ENCODE peak calls at places on chromosomes 5 and 9, in seven cellular contexts. G is heart left ventricle; F is IMR-90; K is CD4-positive, alpha-beta memory T cell; D is ascending aorta; C is right cardiac atrium; N is K562. L is an unnamed sample. For H3K4me1, the result is how much of the 10 kb centered on the place peaks cover.

GRCh38 chr9:33924978-33925797 is 108.2 kb downstream of the UBE2R2 start:
- DNase-seq in N (no peak), C (peak), D (no peak), G (peak), F (peak), K (peak), L (no peak)

GRCh38 chr9:127991017-127991756 is 10.4 kb upstream of the EEIG1 start:
- DNase-seq in G (no peak), N (no peak), C (no peak), D (no peak), F (no peak), K (no peak), L (no peak)

GRCh38 chr5:174724484-174725260 is at the start of gene MSX2:
- DNase-seq in D (peak), N (peak), F (peak), C (peak), G (peak), K (peak), L (peak)

GRCh38 chr5:73095564-73096238 is 24.7 kb upstream of the TMEM171 start:
- DNase-seq in D (no peak), N (no peak), F (no peak), G (no peak), K (no peak), C (no peak), L (no peak)

GRCh38 chr9:87883990-87884389 is 1.3 kb downstream of the SPATA31E1 start:
- DNase-seq in F (no peak), C (no peak), D (no peak), K (no peak), G (no peak), N (peak), L (no peak)

GRCh38 chr5:149317281-149318048 is 27.8 kb upstream of the GRPEL2 start:
- DNase-seq in K (peak), F (peak), N (peak), C (no peak), D (no peak), G (no peak), L (no peak)

GRCh38 chr9:109379513-109379912 is 58.7 kb upstream of the EPB41L4B start:
- DNase-seq in C (no peak), G (no peak), N (no peak), D (no peak), K (no peak), F (no peak), L (no peak)

GRCh38 chr5:93583799-93584530 is 943 bp downstream of the NR2F1 start:
- DNase-seq in C (peak), D (no peak), F (peak), N (no peak), K (no peak), G (no peak), L (no peak)

GRCh38 chr9:77236693-77237092 is 59.4 kb downstream of the VPS13A start:
- DNase-seq in K (no peak), G (no peak), C (no peak), N (no peak), D (no peak), F (no peak), L (no peak)

GRCh38 chr5:103889500-103890209 is 327.1 kb upstream of the NUDT12 start:
- DNase-seq in C (no peak), D (no peak), G (no peak), F (no peak), N (no peak), K (no peak), L (no peak)

GRCh38 chr5:95841914-95842812 is 19.6 kb upstream of the GLRX start:
- DNase-seq in C (peak), K (no peak), D (peak), G (no peak), N (no peak), F (peak), L (no peak)

GRCh38 chr9:95771556-95772280 is 103.8 kb upstream of the ERCC6L2 start:
- DNase-seq in K (no peak), F (peak), D (no peak), N (no peak), C (peak), G (no peak), L (no peak)

GRCh38 chr5:79513519-79514390 is at the start of gene HOMER1:
- DNase-seq in F (peak), C (peak), K (peak), N (peak), D (peak), G (peak), L (peak)

DNA sequence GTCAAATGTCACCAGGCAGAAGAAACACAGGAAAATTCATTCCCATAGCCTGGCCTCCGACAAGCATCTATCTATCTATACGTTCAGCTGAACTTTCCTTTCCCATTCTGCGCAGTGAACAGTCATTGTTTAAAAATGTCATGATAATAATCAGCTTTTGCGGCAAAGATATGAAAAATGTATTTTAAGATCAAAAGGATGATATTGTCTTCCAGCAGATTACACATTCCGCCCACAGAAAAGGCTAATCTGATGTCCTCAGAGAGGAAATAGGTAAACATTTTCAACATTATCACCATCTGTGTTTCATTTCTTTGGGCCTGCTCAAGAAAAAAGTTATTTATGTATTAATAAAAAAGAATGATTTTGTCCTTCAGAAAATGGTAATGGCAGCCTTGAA is 154.4 kb downstream of the FSTL4 start:
- DNase-seq in C (no peak), N (no peak), G (no peak), D (no peak), K (no peak), F (no peak), L (no peak)
- H3K4me1 ChIP-seq in C (under half), N (under half), G (under half), D (under half), K (under half), F (under half), L (under half)

DNA sequence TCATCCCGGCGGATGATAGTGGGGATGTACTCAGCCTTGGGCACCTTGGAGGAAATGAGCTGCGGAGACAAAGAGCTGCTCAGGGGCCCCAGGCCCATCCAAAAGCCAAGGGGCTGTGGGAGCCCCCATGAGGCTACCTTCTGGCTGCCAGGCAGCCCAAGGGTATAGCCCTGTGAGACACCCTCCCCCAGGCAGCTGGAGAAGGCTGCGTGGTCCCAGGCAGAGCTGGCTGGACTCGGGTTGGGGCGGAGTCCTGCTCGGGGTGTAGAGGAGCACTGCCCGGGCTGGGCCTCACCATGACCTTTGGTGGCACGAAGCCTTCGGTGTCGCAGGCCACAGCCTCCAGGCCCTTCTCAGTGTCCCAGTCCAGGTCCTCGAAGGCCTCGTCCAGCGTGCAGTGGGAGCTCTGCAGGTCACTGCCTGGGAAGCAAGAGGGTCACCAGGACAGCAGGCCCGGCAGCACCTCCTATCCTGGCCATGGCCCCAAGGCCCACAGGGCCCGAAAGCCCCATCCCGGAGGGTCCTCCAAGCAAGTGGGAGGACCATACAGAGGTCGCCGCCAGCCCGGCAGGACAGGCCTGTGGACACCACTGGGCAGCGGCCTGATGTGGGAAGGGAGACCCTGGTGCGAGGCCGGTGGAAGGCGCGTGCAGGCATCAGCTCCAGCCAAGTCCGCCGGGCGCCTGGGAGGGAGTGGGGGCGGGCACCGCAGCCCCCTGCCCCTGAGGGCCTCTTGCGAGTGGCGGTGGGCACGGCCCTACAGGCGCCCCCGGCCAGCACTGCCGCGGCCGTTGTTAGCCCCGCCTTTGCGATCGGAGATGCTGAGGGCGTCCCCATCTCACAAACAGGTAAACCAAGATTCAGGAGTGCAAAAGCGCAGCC is 6.1 kb downstream of the NSMF start:
- DNase-seq in K (no peak), F (no peak), D (peak), N (no peak), G (no peak), C (peak), L (no peak)
- H3K4me3 ChIP-seq in K (no peak), F (no peak), D (no peak), N (no peak), G (no peak), C (no peak), L (peak)

GRCh38 chr5:6732634-6733410 is 19.6 kb downstream of the TENT4A start:
- DNase-seq in N (no peak), K (no peak), D (peak), F (peak), G (peak), C (peak), L (no peak)

GRCh38 chr5:6730807-6731206 is 17.6 kb downstream of the TENT4A start:
- DNase-seq in D (no peak), K (no peak), G (no peak), C (no peak), N (no peak), F (no peak), L (no peak)

GRCh38 chr5:6730407-6730806 is 17.2 kb downstream of the TENT4A start:
- DNase-seq in C (no peak), F (no peak), K (no peak), G (no peak), D (no peak), N (no peak), L (no peak)

GRCh38 chr5:6733411-6734242 is 20.4 kb downstream of the TENT4A start:
- DNase-seq in F (peak), D (no peak), G (no peak), C (no peak), K (no peak), N (no peak), L (no peak)

DNA sequence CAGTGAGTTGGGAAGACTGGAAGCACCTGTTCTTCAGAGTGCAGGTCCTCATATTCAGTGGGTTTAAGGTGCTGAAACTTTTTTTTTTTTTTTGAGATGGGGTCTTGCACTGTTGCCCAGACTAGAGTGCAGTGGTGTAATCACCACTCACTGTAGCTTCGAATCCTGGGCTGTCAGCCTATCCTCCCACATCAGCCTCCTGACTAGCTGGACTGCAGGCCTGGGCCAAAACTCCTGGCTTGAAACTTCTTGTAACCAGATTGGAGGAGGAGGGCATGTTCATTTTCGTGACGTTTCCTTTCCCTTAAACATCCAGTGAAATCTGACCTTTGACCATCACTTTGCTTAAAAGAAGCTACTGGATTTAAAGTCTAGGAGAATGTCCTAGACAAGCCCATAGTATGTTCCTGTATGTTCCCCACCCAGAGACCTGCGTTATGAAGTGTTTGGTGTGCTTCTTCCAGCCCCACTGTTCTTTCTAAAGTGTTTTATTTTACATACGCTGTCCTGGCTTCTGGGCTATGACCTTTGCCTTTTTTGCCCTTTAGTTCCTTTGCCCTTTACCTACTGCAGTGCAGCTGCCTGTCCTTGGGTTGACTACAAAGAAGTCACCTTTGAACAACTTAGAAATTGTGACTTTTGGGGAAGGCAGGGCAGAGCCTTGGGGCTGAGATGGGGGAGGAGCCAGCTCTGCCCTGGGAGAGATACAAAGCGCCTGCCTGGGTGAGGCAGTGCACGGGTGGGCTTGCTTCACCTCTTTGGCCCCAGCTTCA is 18.4 kb downstream of the TENT4A start:
- DNase-seq in C (no peak), K (no peak), G (no peak), F (peak), D (no peak), N (no peak), L (no peak)
- H3K4me1 ChIP-seq in C (under half), K (half or more), G (under half), F (half or more), D (half or more), N (under half), L (under half)

GRCh38 chr5:127410906-127411780 is 106.3 kb upstream of the PRRC1 start:
- DNase-seq in N (no peak), D (no peak), K (no peak), F (no peak), G (no peak), C (no peak), L (no peak)

GRCh38 chr5:127409923-127410675 is 107.3 kb upstream of the PRRC1 start:
- DNase-seq in G (no peak), N (no peak), D (no peak), F (no peak), K (no peak), C (no peak), L (no peak)

GRCh38 chr5:127406326-127407121 is 110.9 kb upstream of the PRRC1 start:
- DNase-seq in N (no peak), F (no peak), C (no peak), D (no peak), K (no peak), G (no peak), L (no peak)

GRCh38 chr5:127412698-127413097 is 104.7 kb upstream of the PRRC1 start:
- DNase-seq in K (no peak), F (no peak), G (no peak), C (no peak), N (no peak), D (no peak), L (no peak)

DNA sequence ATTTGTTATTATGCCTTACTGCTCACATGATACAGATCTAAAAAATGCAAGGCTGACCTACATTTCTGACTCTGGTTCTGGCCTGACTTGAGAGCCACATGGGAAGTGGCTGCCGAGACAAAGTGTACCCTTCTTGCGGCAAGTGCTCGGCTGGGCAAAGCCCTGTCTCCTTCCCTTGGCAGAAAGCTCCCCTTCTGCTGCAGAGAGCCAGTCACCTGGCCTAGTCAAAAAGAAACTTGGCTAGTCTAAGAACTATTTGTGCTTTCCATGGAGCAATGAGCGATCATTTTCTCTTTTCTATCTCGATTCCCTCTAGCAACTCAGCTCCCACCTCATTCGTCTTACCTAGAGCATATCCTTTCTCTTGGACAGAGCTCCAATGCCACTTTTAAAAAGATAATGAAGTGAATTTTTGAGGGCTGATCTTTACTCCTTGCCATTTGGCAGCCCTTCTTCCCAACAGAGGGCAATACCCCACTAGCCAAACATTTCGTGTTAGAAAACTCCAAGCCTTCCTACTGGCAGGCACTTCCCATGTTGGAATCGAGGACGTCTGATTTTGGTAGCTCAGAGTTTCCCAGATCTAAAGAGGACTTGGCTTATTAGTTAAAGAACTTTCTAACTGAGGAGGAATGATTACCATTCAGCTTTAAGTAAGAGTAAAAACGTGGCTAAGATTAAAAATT is 108.1 kb upstream of the PRRC1 start:
- DNase-seq in G (no peak), N (no peak), F (no peak), K (no peak), D (no peak), C (no peak), L (no peak)
- H3K4me3 ChIP-seq in G (no peak), N (no peak), F (no peak), K (no peak), D (no peak), C (peak), L (no peak)

GRCh38 chr5:17511775-17512325 is 6.3 kb upstream of the TAF11L3 start:
- DNase-seq in N (no peak), G (no peak), K (no peak), F (no peak), C (no peak), D (no peak), L (no peak)
- H3K4me1 ChIP-seq in N (under half), G (under half), K (under half), F (under half), C (under half), D (under half), L (under half)

DNA sequence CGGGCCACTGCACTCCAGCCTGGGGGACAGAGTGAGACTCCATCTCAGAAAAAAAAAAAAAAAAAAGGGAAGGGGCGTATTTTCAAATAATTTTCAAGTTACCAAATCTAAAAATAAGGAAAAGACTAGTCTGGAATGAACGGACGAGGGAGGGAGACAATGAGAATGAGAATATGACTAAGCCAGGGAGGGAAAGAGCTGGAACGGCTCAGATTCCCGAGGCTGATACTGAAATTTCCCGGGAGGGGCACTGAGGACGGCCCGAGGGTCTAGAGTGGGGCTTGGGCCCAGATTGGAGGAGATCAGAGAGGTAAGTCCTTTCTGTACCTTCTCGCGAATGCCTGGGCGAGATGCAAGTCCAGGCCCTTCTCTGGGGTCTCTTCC is 3.4 kb upstream of the CCIN start:
- DNase-seq in F (peak), K (no peak), C (no peak), D (no peak), N (no peak), G (no peak), L (no peak)
- H3K4me3 ChIP-seq in F (peak), K (peak), C (peak), D (peak), N (no peak), G (peak), L (peak)

GRCh38 chr9:83334320-83334719 is 203.9 kb downstream of the FRMD3 start:
- DNase-seq in G (peak), D (peak), K (peak), N (peak), F (peak), C (peak), L (peak)
- H3K4me1 ChIP-seq in G (under half), D (under half), K (under half), N (under half), F (under half), C (under half), L (under half)

GRCh38 chr5:165108809-165109208 is 1603.4 kb downstream of the MAT2B start:
- DNase-seq in K (no peak), C (no peak), F (no peak), D (no peak), G (no peak), N (no peak), L (no peak)
- H3K4me3 ChIP-seq in K (no peak), C (no peak), F (no peak), D (no peak), G (no peak), N (no peak), L (no peak)

DNA sequence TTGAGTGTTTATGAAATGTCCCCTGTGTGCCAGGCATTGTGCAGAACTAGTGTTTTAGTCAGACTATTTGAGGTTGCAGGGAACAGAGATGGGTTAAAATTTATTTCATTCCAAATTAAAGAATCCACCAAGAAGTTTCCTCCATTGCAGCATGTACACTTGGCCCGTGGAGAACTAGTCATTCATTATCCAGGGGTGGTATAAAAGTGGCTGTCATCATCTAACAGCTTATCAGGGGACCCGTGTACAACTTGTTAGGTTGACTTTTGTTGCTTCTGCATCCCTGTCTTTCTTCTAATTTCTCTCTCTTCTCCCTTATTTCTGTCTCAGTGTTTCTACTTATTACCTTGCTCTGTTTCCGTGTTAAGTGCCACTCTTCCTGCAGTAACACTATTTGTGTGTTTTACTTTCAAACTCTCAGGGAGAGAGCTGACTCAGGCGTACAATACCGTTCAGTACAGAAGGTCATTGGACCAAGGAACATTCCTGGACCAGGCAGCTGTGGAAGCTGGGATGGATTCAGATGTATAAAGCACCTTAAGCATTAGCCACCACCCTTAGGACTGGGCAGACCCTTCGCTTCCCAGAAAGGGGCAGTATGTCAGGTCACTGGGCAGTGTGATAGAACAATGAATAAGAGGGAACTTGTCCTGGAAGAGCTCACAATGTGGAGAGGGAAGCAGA is 36.1 kb downstream of the MAP3K1 start:
- DNase-seq in G (no peak), N (no peak), C (no peak), F (peak), D (no peak), K (no peak), L (no peak)
- H3K4me1 ChIP-seq in G (under half), N (under half), C (under half), F (under half), D (under half), K (half or more), L (under half)